ENCODE peak calls at places on chromosome 2, in eight cellular contexts. One of them, this sample, is unnamed.
A peak's percentile ranks its signal among the peaks of the same experiment; 100 is the strongest.

GRCh38 chr2:98880266-98881152 is 55.5 kb downstream of the CRACDL start:
- DNase-seq in coronary artery: no peak
- DNase-seq in RWPE2: no peak
- DNase-seq in Caco-2: no peak
- DNase-seq in astrocyte of the spinal cord: no peak
- DNase-seq in progenitor cell of endocrine pancreas: no peak
- DNase-seq in gastrocnemius medialis: no peak
- DNase-seq in mesothelial cell of epicardium: no peak
- DNase-seq in this sample: no peak

GRCh38 chr2:58436842-58437241 is 195.7 kb upstream of the FANCL start:
- DNase-seq in gastrocnemius medialis: no peak
- DNase-seq in Caco-2: no peak
- DNase-seq in RWPE2: no peak
- DNase-seq in mesothelial cell of epicardium: no peak
- DNase-seq in coronary artery: no peak
- DNase-seq in astrocyte of the spinal cord: peak; percentile 11
- DNase-seq in progenitor cell of endocrine pancreas: no peak
- DNase-seq in this sample: no peak

GRCh38 chr2:128260239-128261138 is 58.2 kb downstream of the HS6ST1 start:
- DNase-seq in coronary artery: peak; percentile 74
- DNase-seq in gastrocnemius medialis: no peak
- DNase-seq in RWPE2: peak; percentile 75
- DNase-seq in Caco-2: no peak
- DNase-seq in mesothelial cell of epicardium: no peak
- DNase-seq in progenitor cell of endocrine pancreas: peak; percentile 39
- DNase-seq in astrocyte of the spinal cord: peak; percentile 92
- DNase-seq in this sample: peak; percentile 25

GRCh38 chr2:159199751-159200465 is 86.6 kb downstream of the WDSUB1 start:
- DNase-seq in mesothelial cell of epicardium: no peak
- DNase-seq in progenitor cell of endocrine pancreas: no peak
- DNase-seq in astrocyte of the spinal cord: no peak
- DNase-seq in Caco-2: no peak
- DNase-seq in RWPE2: no peak
- DNase-seq in coronary artery: no peak
- DNase-seq in gastrocnemius medialis: no peak
- DNase-seq in this sample: no peak

GRCh38 chr2:237603718-237604362 is 13.3 kb upstream of the RAB17 start:
- DNase-seq in astrocyte of the spinal cord: peak; percentile 54
- DNase-seq in mesothelial cell of epicardium: no peak
- DNase-seq in coronary artery: no peak
- DNase-seq in progenitor cell of endocrine pancreas: no peak
- DNase-seq in RWPE2: no peak
- DNase-seq in gastrocnemius medialis: no peak
- DNase-seq in Caco-2: no peak
- DNase-seq in this sample: no peak

GRCh38 chr2:46177461-46178089 is 119.6 kb upstream of the EPAS1 start:
- DNase-seq in progenitor cell of endocrine pancreas: no peak
- DNase-seq in gastrocnemius medialis: no peak
- DNase-seq in mesothelial cell of epicardium: no peak
- DNase-seq in Caco-2: no peak
- DNase-seq in coronary artery: no peak
- DNase-seq in astrocyte of the spinal cord: peak; percentile 32
- DNase-seq in RWPE2: no peak
- DNase-seq in this sample: no peak

GRCh38 chr2:6846967-6847695 is 18.6 kb downstream of the CMPK2 start:
- DNase-seq in RWPE2: no peak
- DNase-seq in astrocyte of the spinal cord: no peak
- DNase-seq in gastrocnemius medialis: no peak
- DNase-seq in progenitor cell of endocrine pancreas: no peak
- DNase-seq in mesothelial cell of epicardium: no peak
- DNase-seq in Caco-2: no peak
- DNase-seq in coronary artery: no peak
- DNase-seq in this sample: no peak

GRCh38 chr2:56971383-56971974 is 787.7 kb downstream of the CCDC85A start:
- DNase-seq in RWPE2: no peak
- DNase-seq in coronary artery: no peak
- DNase-seq in gastrocnemius medialis: no peak
- DNase-seq in astrocyte of the spinal cord: no peak
- DNase-seq in progenitor cell of endocrine pancreas: no peak
- DNase-seq in Caco-2: no peak
- DNase-seq in mesothelial cell of epicardium: no peak
- DNase-seq in this sample: no peak

GRCh38 chr2:140473851-140474250 is 1657.0 kb downstream of the LRP1B start:
- DNase-seq in Caco-2: no peak
- DNase-seq in astrocyte of the spinal cord: no peak
- DNase-seq in progenitor cell of endocrine pancreas: no peak
- DNase-seq in gastrocnemius medialis: no peak
- DNase-seq in mesothelial cell of epicardium: no peak
- DNase-seq in coronary artery: no peak
- DNase-seq in RWPE2: no peak
- DNase-seq in this sample: no peak

GRCh38 chr2:42652086-42652485 is 83.7 kb downstream of the MTA3 start:
- DNase-seq in Caco-2: no peak
- DNase-seq in coronary artery: no peak
- DNase-seq in progenitor cell of endocrine pancreas: no peak
- DNase-seq in RWPE2: no peak
- DNase-seq in gastrocnemius medialis: no peak
- DNase-seq in astrocyte of the spinal cord: no peak
- DNase-seq in mesothelial cell of epicardium: no peak
- DNase-seq in this sample: no peak

GRCh38 chr2:239800785-239801184 is 224.4 kb downstream of the NDUFA10 start:
- DNase-seq in coronary artery: peak; percentile 45
- DNase-seq in mesothelial cell of epicardium: no peak
- DNase-seq in gastrocnemius medialis: no peak
- DNase-seq in RWPE2: no peak
- DNase-seq in astrocyte of the spinal cord: no peak
- DNase-seq in Caco-2: no peak
- DNase-seq in progenitor cell of endocrine pancreas: no peak
- DNase-seq in this sample: no peak

GRCh38 chr2:190272457-190272842 is 47.2 kb downstream of the HIBCH start:
- DNase-seq in Caco-2: no peak
- DNase-seq in progenitor cell of endocrine pancreas: no peak
- DNase-seq in mesothelial cell of epicardium: no peak
- DNase-seq in astrocyte of the spinal cord: no peak
- DNase-seq in gastrocnemius medialis: no peak
- DNase-seq in coronary artery: no peak
- DNase-seq in RWPE2: no peak
- DNase-seq in this sample: peak; percentile 4

GRCh38 chr2:175414872-175415487 is 233.5 kb upstream of the ATP5MC3 start:
- DNase-seq in gastrocnemius medialis: peak; percentile 5
- DNase-seq in RWPE2: no peak
- DNase-seq in astrocyte of the spinal cord: peak; percentile 66
- DNase-seq in mesothelial cell of epicardium: peak; percentile 30
- DNase-seq in progenitor cell of endocrine pancreas: peak; percentile 21
- DNase-seq in coronary artery: no peak
- DNase-seq in Caco-2: peak; percentile 61
- DNase-seq in this sample: peak; percentile 64

DNA sequence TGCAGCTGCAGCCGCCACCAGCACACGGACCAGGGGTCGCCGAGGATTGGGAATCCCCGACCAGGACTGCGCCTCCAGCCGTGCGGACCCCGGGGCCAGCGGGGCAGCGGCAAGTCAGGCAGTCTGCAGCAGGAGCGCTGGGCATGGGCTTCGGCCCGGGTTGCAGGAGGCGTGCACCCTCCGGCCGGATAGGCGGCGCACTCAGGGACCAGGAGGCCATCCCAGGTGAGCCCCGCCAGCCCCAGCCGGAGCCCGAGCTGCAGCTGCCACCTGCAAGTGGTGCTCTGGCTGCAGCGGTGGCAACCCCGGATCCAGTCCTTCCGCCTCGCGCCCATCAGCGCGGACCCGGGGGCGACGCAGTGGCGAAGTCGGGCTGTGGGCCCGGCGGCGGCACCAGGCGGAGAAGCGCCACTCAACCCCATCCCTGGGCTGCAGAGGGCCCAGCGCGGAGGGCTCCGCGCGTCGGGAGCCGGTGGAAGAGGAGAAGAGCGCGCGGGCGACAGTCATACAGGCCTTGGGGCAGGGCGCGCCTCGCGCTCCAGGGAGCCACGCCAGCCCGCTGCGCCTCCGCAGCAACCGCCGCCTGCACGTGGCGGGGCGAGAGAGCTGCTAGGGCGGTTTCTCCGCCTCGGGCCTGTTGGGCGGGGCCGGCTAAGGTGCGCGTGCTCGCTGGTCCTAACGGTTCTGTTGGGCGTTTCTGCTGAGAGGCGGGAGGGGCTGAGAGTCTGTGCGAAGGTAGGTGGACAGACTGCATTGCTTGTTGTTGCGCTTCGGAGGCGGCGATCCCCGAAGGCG is 73.9 kb downstream of the RPIA start:
- DNase-seq in astrocyte of the spinal cord: peak; percentile 10
- DNase-seq in progenitor cell of endocrine pancreas: peak; percentile 17
- DNase-seq in gastrocnemius medialis: no peak
- DNase-seq in coronary artery: no peak
- DNase-seq in mesothelial cell of epicardium: no peak
- DNase-seq in Caco-2: no peak
- DNase-seq in RWPE2: no peak
- DNase-seq in this sample: peak; percentile 54
- TF ChIP-seq CTCF in astrocyte of the spinal cord: no peak
- TF ChIP-seq CTCF in progenitor cell of endocrine pancreas: no peak
- TF ChIP-seq CTCF in gastrocnemius medialis: no peak
- TF ChIP-seq CTCF in coronary artery: no peak
- TF ChIP-seq CTCF in mesothelial cell of epicardium: no peak
- TF ChIP-seq CTCF in Caco-2: no peak
- TF ChIP-seq CTCF in RWPE2: no peak
- TF ChIP-seq CTCF in this sample: no peak

DNA sequence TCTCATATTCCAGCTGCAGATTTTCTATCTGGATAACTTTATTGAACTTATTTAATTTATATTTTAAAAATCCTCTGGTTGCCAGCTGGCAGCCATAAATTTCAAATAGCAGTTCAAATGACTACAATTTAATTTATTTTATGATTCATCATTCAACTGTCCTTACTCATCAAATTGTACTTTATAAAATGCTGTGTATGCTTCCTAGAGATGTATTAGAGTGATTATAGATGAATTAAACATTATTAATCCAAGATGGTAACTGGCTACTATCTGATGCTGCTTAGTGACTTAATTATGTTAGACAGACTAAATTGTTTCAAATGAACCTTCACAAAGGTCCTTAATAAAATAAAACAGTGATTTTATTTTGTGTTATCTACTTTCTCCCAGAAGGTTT is 322.1 kb downstream of the FSIP2 start:
- DNase-seq in Caco-2: no peak
- DNase-seq in progenitor cell of endocrine pancreas: no peak
- DNase-seq in mesothelial cell of epicardium: no peak
- DNase-seq in RWPE2: no peak
- DNase-seq in astrocyte of the spinal cord: no peak
- DNase-seq in coronary artery: no peak
- DNase-seq in gastrocnemius medialis: no peak
- DNase-seq in this sample: no peak
- TF ChIP-seq CTCF in Caco-2: no peak
- TF ChIP-seq CTCF in progenitor cell of endocrine pancreas: no peak
- TF ChIP-seq CTCF in mesothelial cell of epicardium: no peak
- TF ChIP-seq CTCF in RWPE2: no peak
- TF ChIP-seq CTCF in astrocyte of the spinal cord: no peak
- TF ChIP-seq CTCF in coronary artery: no peak
- TF ChIP-seq CTCF in gastrocnemius medialis: no peak
- TF ChIP-seq CTCF in this sample: no peak

GRCh38 chr2:230672836-230673235 is 39.8 kb upstream of the CAB39 start:
- DNase-seq in progenitor cell of endocrine pancreas: no peak
- DNase-seq in Caco-2: no peak
- DNase-seq in gastrocnemius medialis: no peak
- DNase-seq in RWPE2: no peak
- DNase-seq in astrocyte of the spinal cord: no peak
- DNase-seq in coronary artery: no peak
- DNase-seq in mesothelial cell of epicardium: no peak
- DNase-seq in this sample: no peak
- TF ChIP-seq CTCF in progenitor cell of endocrine pancreas: no peak
- TF ChIP-seq CTCF in Caco-2: no peak
- TF ChIP-seq CTCF in gastrocnemius medialis: no peak
- TF ChIP-seq CTCF in RWPE2: no peak
- TF ChIP-seq CTCF in astrocyte of the spinal cord: no peak
- TF ChIP-seq CTCF in coronary artery: no peak
- TF ChIP-seq CTCF in mesothelial cell of epicardium: no peak
- TF ChIP-seq CTCF in this sample: no peak

DNA sequence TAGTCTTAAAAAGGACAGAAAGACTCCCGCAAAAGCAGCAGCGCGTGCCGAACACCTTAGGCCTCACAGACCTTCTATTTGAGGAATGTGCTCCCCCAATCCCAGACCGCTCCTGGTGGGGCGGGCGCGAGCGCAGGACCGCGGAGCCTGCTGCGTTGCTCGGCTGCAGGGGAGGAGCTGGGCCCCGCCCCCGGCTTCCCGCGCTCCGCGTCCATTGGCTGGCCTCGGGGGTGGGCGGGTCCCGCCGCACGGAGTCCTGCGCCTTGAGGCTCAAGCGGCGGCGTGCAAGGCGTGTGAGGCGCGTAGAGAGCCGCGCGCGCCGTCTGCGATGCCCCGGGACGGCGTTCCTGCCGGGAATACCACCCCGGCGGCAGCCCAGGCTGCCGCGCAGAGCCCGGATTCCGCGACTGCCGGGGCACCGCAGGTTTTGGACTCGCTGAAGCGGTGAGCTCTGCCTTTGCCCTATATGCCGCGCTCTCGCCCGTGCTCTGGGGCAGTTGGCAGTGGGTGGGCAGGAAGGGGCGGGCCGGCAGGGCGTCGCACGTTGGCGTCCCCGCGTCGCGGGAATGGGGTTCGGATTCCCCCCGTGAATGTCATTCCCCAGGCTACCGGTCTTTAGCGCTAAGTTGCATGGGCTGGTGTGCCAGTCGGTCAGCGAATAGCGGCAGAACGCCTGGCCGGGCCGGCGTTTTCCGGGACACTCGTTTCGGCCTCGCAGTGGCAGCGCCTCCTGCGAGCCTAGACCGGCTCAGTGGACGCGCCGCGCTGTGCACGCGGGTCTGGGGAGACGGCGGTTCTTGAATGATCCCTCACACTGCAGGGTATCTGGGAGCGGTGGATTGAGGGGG is 49.6 kb upstream of the PAIP2B start:
- DNase-seq in mesothelial cell of epicardium: peak; percentile 68
- DNase-seq in astrocyte of the spinal cord: peak; percentile 85
- DNase-seq in Caco-2: peak; percentile 99
- DNase-seq in gastrocnemius medialis: peak; percentile 84
- DNase-seq in RWPE2: peak; percentile 86
- DNase-seq in progenitor cell of endocrine pancreas: peak; percentile 83
- DNase-seq in coronary artery: peak; percentile 90
- DNase-seq in this sample: peak; percentile 95
- TF ChIP-seq CTCF in mesothelial cell of epicardium: no peak
- TF ChIP-seq CTCF in astrocyte of the spinal cord: no peak
- TF ChIP-seq CTCF in Caco-2: no peak
- TF ChIP-seq CTCF in gastrocnemius medialis: peak; percentile 11
- TF ChIP-seq CTCF in RWPE2: no peak
- TF ChIP-seq CTCF in progenitor cell of endocrine pancreas: no peak
- TF ChIP-seq CTCF in coronary artery: no peak
- TF ChIP-seq CTCF in this sample: no peak

This sample was measured in nephron progenitor cell.